ENCODE peak calls at places on chromosome 11, in six cellular contexts. C, B, W, O, P and R are unnamed samples.

GRCh38 chr11:113587318-113587739 is 112.1 kb upstream of the DRD2 start:
- DNase-seq in P (no peak), B (no peak), C (no peak), W (peak), O (no peak), R (peak)

GRCh38 chr11:73991471-73992006 is 8.9 kb upstream of the UCP2 start:
- DNase-seq in B (peak), P (no peak), C (no peak), O (no peak), W (no peak), R (no peak)

GRCh38 chr11:82556210-82556609 is 177.5 kb downstream of the FAM181B start:
- DNase-seq in O (no peak), B (no peak), C (no peak), P (no peak), W (no peak), R (no peak)

GRCh38 chr11:128551641-128552335 is 35.6 kb downstream of the ETS1 start:
- DNase-seq in W (no peak), B (no peak), O (no peak), P (no peak), C (no peak), R (peak)

GRCh38 chr11:122593473-122594420 is 61.8 kb upstream of the UBASH3B start:
- DNase-seq in O (no peak), C (no peak), B (no peak), P (no peak), W (no peak), R (peak)

GRCh38 chr11:108873938-108874337 is 209.1 kb downstream of the DDX10 start:
- DNase-seq in C (no peak), W (no peak), O (no peak), P (no peak), B (no peak), R (no peak)

GRCh38 chr11:35083181-35084061 is 55.5 kb upstream of the CD44 start:
- DNase-seq in P (peak), W (peak), B (no peak), O (peak), C (peak), R (peak)

GRCh38 chr11:61023086-61024035 is 51.9 kb downstream of the CD6 start:
- DNase-seq in W (no peak), C (no peak), B (no peak), O (no peak), P (no peak), R (no peak)

GRCh38 chr11:23079382-23079813 is 219.1 kb upstream of the CCDC179 start:
- DNase-seq in O (peak), C (no peak), P (no peak), W (no peak), B (no peak), R (peak)

GRCh38 chr11:79274636-79275315 is 166.1 kb downstream of the TENM4 start:
- DNase-seq in O (peak), B (no peak), C (peak), P (no peak), W (no peak), R (peak)

GRCh38 chr11:32435511-32435946 is at the start of gene WT1:
- DNase-seq in B (peak), O (no peak), W (no peak), C (no peak), P (no peak), R (no peak)

GRCh38 chr11:1889941-1890855 is 1.5 kb downstream of the PRR33 start:
- DNase-seq in B (no peak), O (no peak), P (no peak), W (no peak), C (no peak), R (no peak)

GRCh38 chr11:60985991-60986915 is 14.8 kb downstream of the CD6 start:
- DNase-seq in O (peak), W (peak), B (no peak), P (no peak), C (no peak), R (peak)

GRCh38 chr11:26243426-26243825 is 88.5 kb upstream of the ANO3 start:
- DNase-seq in O (no peak), C (no peak), P (no peak), B (no peak), W (no peak), R (peak)

GRCh38 chr11:131511794-131512193 is 141.4 kb downstream of the NTM start:
- DNase-seq in B (no peak), O (no peak), C (no peak), W (peak), P (peak), R (peak)

GRCh38 chr11:86182976-86183584 is 61.5 kb upstream of the EED start:
- DNase-seq in B (no peak), P (no peak), O (no peak), C (no peak), W (peak), R (no peak)

DNA sequence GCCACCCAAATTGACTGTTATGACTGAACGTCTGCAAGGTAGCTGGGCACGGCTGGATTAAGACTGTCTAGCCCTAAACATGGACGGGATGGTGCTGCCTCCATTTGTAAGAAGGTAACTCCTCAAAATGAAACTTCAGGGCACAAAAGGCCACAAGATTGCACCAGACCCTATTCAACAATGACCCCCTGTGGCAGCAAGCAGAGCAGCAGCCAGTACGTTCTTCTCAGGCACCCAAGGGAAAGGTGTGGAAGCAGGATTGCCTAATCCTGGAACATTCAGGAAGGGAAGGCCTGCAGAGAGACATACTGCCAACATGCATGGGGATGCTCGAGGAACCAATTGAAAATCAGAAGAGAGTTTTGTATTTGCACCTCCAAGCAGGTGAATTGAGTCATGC is 4.5 kb upstream of the TBX10 start:
- DNase-seq in O (no peak), W (peak), P (no peak), B (no peak), C (no peak), R (peak)
- TF ChIP-seq CTCF in O (no peak), W (peak), P (no peak), B (peak), C (peak), R (peak)

GRCh38 chr11:43589601-43590250 is 90.8 kb upstream of the HSD17B12 start:
- DNase-seq in O (no peak), W (peak), P (no peak), B (no peak), C (no peak), R (no peak)
- H3K4me3 ChIP-seq in O (no peak), W (no peak), P (no peak), B (no peak), C (no peak), R (no peak)

GRCh38 chr11:17827006-17827405 is 92.4 kb downstream of the KCNC1 start:
- DNase-seq in W (peak), C (no peak), B (no peak), P (no peak), O (no peak), R (no peak)
- TF ChIP-seq CTCF in W (peak), C (peak), B (no peak), P (no peak), O (peak), R (peak)

GRCh38 chr11:118574636-118575035 is 2.4 kb downstream of the ARCN1 start:
- DNase-seq in C (no peak), O (no peak), W (no peak), P (no peak), B (no peak), R (peak)
- H3K4me3 ChIP-seq in C (no peak), O (peak), W (no peak), P (no peak), B (no peak), R (peak)

GRCh38 chr11:118401151-118401879 is at the start of gene ATP5MG:
- DNase-seq in P (peak), C (peak), B (peak), O (peak), W (peak), R (peak)
- TF ChIP-seq CTCF in P (no peak), C (peak), B (peak), O (peak), W (no peak), R (no peak)

GRCh38 chr11:125338886-125339811 is 156.9 kb downstream of the FEZ1 start:
- DNase-seq in W (no peak), C (peak), B (no peak), P (peak), O (no peak), R (peak)
- H3K4me3 ChIP-seq in W (no peak), C (no peak), B (no peak), P (no peak), O (no peak), R (no peak)

GRCh38 chr11:75214843-75215242 is 25.7 kb upstream of the TPBGL start:
- DNase-seq in W (no peak), B (no peak), P (no peak), O (no peak), C (no peak), R (no peak)

GRCh38 chr11:75208444-75208843 is 32.1 kb upstream of the TPBGL start:
- DNase-seq in P (no peak), W (no peak), B (no peak), C (no peak), O (no peak), R (no peak)

GRCh38 chr11:75212463-75212862 is 28.1 kb upstream of the TPBGL start:
- DNase-seq in B (no peak), C (no peak), O (no peak), P (no peak), W (no peak), R (no peak)

GRCh38 chr11:75219869-75220268 is 20.7 kb upstream of the TPBGL start:
- DNase-seq in O (no peak), W (no peak), B (no peak), P (no peak), C (no peak), R (no peak)

DNA sequence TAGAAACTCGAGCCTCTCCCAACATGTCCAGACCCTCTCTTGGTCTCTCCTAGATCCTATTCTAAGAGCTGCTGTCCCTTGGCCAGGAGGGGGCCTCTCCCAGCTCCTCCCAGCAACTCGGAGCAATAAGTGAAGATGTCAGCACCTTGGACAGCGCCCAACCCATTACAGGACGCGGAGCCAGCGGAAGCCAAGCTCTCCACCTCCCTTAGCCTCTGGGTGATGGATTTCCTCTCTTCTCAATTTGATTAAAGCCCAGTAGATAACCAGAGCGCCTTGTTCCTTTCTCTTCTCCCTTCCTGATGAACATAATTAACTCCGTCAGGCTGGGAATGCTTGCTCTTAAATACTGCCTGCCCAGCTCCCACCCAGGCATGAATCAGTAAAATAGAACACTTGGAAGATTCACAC is 26.2 kb upstream of the TPBGL start:
- DNase-seq in B (peak), W (peak), O (peak), P (peak), C (peak), R (peak)
- TF ChIP-seq CTCF in B (peak), W (peak), O (peak), P (no peak), C (peak), R (peak)

GRCh38 chr11:45412033-45412432 is 125.9 kb upstream of the SYT13 start:
- DNase-seq in W (no peak), P (no peak), C (no peak), O (no peak), B (no peak), R (no peak)
- H3K4me3 ChIP-seq in W (no peak), P (no peak), C (no peak), O (no peak), B (no peak), R (no peak)

DNA sequence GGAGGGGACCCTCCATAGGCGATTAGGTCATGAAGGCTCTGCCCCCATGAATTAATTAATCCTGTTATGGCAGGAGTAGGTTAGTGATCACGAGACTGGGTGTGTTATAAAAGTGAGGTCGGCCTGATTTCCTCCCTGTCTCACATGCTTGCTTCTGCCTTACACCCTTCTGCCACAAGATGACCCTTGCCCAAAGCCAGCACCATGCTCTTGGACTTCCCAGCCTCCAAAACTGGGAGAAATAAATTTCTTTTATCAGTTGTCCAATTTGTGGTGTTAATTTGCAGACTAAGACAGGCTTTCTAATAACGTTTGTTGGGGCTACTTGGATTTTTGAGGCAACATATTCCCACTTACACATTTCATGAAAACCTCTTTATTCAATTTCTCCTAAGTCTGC is 23.4 kb upstream of the ALDH3B2 start:
- DNase-seq in W (no peak), B (no peak), P (no peak), O (no peak), C (no peak), R (no peak)
- TF ChIP-seq CTCF in W (no peak), B (no peak), P (no peak), O (no peak), C (no peak), R (no peak)

GRCh38 chr11:106398396-106399074 is 321.1 kb downstream of the AASDHPPT start:
- DNase-seq in W (no peak), C (no peak), B (no peak), O (no peak), P (no peak), R (no peak)
- H3K4me3 ChIP-seq in W (no peak), C (no peak), B (no peak), O (peak), P (no peak), R (no peak)